ENCODE peak calls at places on chromosome 1, in five cellular contexts. D is body of pancreas, K is HAP-1, S is psoas muscle, G is NT2/D1. U is an unnamed sample. For H3K4me1 and H3K36me3, the result is how much of the 10 kb centered on the place peaks cover.

GRCh38 chr1:71649588-71649987 is 568.8 kb upstream of the ZRANB2 start:
- DNase-seq in D (no peak), K (no peak), S (no peak), G (no peak), U (no peak)

GRCh38 chr1:99648107-99648506 is 2.2 kb downstream of the PALMD start:
- DNase-seq in D (no peak), K (no peak), S (peak), G (no peak), U (peak)

GRCh38 chr1:77683836-77684148 is 1.3 kb upstream of the ZZZ3 start:
- DNase-seq in D (no peak), K (no peak), S (no peak), G (no peak), U (no peak)

GRCh38 chr1:45348966-45349677 is 8.9 kb upstream of the MUTYH start:
- DNase-seq in D (peak), K (no peak), S (peak), G (no peak), U (peak)

GRCh38 chr1:156452863-156453262 is 47.7 kb downstream of the MEF2D start:
- DNase-seq in D (no peak), K (no peak), S (no peak), G (no peak), U (no peak)

GRCh38 chr1:220301630-220302029 is 29.4 kb upstream of the RAB3GAP2 start:
- DNase-seq in D (no peak), K (no peak), S (no peak), G (no peak), U (no peak)

GRCh38 chr1:202122639-202123335 is at the start of gene GPR37L1:
- DNase-seq in D (peak), K (no peak), S (peak), G (no peak), U (peak)

GRCh38 chr1:25501235-25502058 is 42.0 kb upstream of the LDLRAP1 start:
- DNase-seq in D (no peak), K (no peak), S (no peak), G (peak), U (peak)

GRCh38 chr1:14603641-14604040 is 5.2 kb downstream of the KAZN start:
- DNase-seq in D (no peak), K (no peak), S (no peak), G (no peak), U (no peak)

GRCh38 chr1:225890346-225891228 is 1.6 kb upstream of the LEFTY1 start:
- DNase-seq in D (peak), K (no peak), S (peak), G (no peak), U (no peak)

GRCh38 chr1:99756598-99756997 is 9.8 kb downstream of the FRRS1 start:
- DNase-seq in D (no peak), K (no peak), S (no peak), G (no peak), U (no peak)

GRCh38 chr1:118928739-118929554 is 59.2 kb downstream of the TBX15 start:
- DNase-seq in D (no peak), K (peak), S (no peak), G (peak), U (no peak)

GRCh38 chr1:59092126-59092525 is 204.8 kb upstream of the FGGY start:
- DNase-seq in D (no peak), K (no peak), S (no peak), G (no peak), U (no peak)

GRCh38 chr1:201537966-201538617 is 835 bp upstream of the NAV1 start:
- DNase-seq in D (no peak), K (no peak), S (no peak), G (no peak), U (no peak)

GRCh38 chr1:26695417-26696190 is at the start of gene ARID1A:
- DNase-seq in D (peak), K (peak), S (peak), G (peak), U (peak)

GRCh38 chr1:232398823-232399222 is 231.1 kb downstream of the SIPA1L2 start:
- DNase-seq in D (no peak), K (no peak), S (no peak), G (no peak), U (no peak)

GRCh38 chr1:198320748-198321147 is 163.9 kb downstream of the NEK7 start:
- DNase-seq in D (no peak), K (no peak), S (no peak), G (no peak), U (no peak)

GRCh38 chr1:230107941-230108340 is 40.9 kb downstream of the GALNT2 start:
- DNase-seq in D (no peak), K (no peak), S (no peak), G (no peak), U (no peak)

GRCh38 chr1:147167361-147167760 is 4.9 kb downstream of the PRKAB2 start:
- DNase-seq in D (no peak), K (no peak), S (no peak), G (no peak), U (no peak)

GRCh38 chr1:158037008-158037875 is 43.8 kb downstream of the KIRREL1 start:
- DNase-seq in D (no peak), K (peak), S (no peak), G (no peak), U (no peak)

GRCh38 chr1:186792870-186793581 is 35.7 kb upstream of the PLA2G4A start:
- DNase-seq in D (no peak), K (no peak), S (no peak), G (no peak), U (no peak)

GRCh38 chr1:100075773-100076172 is 57.0 kb downstream of the SASS6 start:
- DNase-seq in D (no peak), K (no peak), S (no peak), G (no peak), U (no peak)

GRCh38 chr1:172882791-172883386 is 167.9 kb downstream of the TNFSF18 start:
- DNase-seq in D (no peak), K (no peak), S (no peak), G (no peak), U (no peak)

GRCh38 chr1:38029725-38030511 is 16.7 kb downstream of the POU3F1 start:
- DNase-seq in D (peak), K (no peak), S (peak), G (peak), U (peak)

GRCh38 chr1:20125091-20125490 is 5.8 kb upstream of the PLA2G2D start:
- DNase-seq in D (no peak), K (no peak), S (no peak), G (no peak), U (no peak)

GRCh38 chr1:119542492-119542946 is 35.5 kb downstream of the HSD3B1 start:
- DNase-seq in D (peak), K (no peak), S (no peak), G (no peak), U (no peak)

GRCh38 chr1:243378666-243379065 is 122.8 kb downstream of the SDCCAG8 start:
- DNase-seq in D (no peak), K (no peak), S (no peak), G (no peak), U (no peak)

GRCh38 chr1:226632169-226632884 is 83.8 kb downstream of the STUM start:
- DNase-seq in D (no peak), K (no peak), S (peak), G (no peak), U (no peak)

GRCh38 chr1:25996966-25997758 is 701 bp downstream of the PAFAH2 start:
- DNase-seq in D (no peak), K (peak), S (no peak), G (no peak), U (peak)

GRCh38 chr1:234538930-234539649 is 60.1 kb upstream of the TARBP1 start:
- DNase-seq in D (peak), K (no peak), S (peak), G (no peak), U (no peak)

GRCh38 chr1:204380293-204380831 is 20.6 kb upstream of the PLEKHA6 start:
- DNase-seq in D (no peak), K (no peak), S (no peak), G (no peak), U (no peak)

GRCh38 chr1:46606255-46606965 is 2.3 kb upstream of the MKNK1 start:
- DNase-seq in D (no peak), K (no peak), S (no peak), G (no peak), U (no peak)

GRCh38 chr1:232260861-232261260 is 369.1 kb downstream of the SIPA1L2 start:
- DNase-seq in D (no peak), K (no peak), S (no peak), G (no peak), U (no peak)

GRCh38 chr1:201640624-201641023 is 101.7 kb downstream of the NAV1 start:
- DNase-seq in D (no peak), K (no peak), S (peak), G (no peak), U (no peak)

GRCh38 chr1:240562111-240562590 is 49.8 kb downstream of the GREM2 start:
- DNase-seq in D (no peak), K (no peak), S (no peak), G (no peak), U (no peak)

GRCh38 chr1:173134800-173135199 is 72.3 kb downstream of the TNFSF4 start:
- DNase-seq in D (no peak), K (no peak), S (no peak), G (no peak), U (no peak)

GRCh38 chr1:155130272-155131006 is 2.8 kb downstream of the EFNA1 start:
- DNase-seq in D (no peak), K (no peak), S (no peak), G (no peak), U (no peak)
- H3K4me1 ChIP-seq in D (half or more), K (under half), S (under half), G (under half), U (under half)

GRCh38 chr1:3836421-3836820 is 20.6 kb downstream of the CEP104 start:
- DNase-seq in D (no peak), K (no peak), S (no peak), G (no peak), U (no peak)
- H3K36me3 ChIP-seq in D (under half), K (under half), S (under half), G (half or more), U (half or more)

DNA sequence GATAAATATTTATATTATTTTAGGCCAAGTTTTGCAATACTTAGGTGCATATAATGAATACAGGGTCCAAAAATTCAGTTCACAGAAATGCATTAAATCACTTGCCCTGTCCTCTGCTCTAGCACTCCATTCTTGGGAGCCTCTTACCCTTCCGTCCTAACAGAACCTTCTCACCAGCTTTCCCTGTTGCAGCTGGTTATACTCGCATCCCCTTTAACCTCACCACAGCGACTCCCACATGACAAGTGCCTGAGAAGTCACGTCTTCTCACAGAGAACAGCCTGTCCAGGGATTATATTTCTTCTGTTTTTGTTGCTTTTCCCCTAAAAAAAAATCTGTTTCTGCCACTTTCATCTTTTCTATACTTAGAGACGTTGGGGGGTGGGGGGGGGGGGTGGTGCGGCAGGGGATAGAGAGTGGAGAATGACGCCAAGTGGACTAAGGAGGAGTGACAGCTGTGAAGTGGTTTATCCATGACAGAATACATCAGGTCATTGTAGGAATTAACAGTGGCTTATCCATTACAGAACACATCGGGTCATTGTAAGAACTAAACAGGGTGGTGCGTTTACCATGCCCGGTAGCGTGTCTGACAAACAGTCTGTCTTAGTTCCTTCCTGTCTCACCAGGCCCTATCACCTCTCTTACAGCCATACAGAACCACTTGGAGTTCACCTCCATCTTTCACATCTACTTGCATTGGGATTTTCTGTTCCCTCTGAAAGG is 117.6 kb downstream of the UBE2U start:
- DNase-seq in D (no peak), K (no peak), S (no peak), G (no peak), U (no peak)
- H3K4me3 ChIP-seq in D (no peak), K (no peak), S (no peak), G (no peak), U (no peak)

DNA sequence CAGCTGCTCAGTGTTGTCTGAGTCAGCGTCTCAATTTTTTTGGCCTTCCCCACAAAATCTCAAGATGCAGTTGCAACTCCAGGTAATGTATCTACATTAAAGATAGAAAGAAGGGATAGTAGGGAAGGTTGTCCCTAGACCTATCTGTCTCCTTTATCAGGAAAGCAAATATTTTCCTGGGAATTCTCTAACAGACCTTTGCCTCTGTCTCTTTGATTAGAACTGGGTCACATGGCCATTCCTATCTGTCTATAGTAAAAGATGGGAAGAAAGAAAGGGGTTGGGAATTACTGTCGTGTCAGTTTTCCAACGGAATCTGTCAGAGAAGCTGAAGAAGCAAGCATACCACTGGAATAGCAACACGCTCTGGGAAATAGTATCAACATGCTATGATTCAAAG is 48.7 kb downstream of the ZNF326 start:
- DNase-seq in D (no peak), K (no peak), S (no peak), G (no peak), U (no peak)
- H3K4me1 ChIP-seq in D (under half), K (under half), S (under half), G (under half), U (under half)

GRCh38 chr1:167774710-167775109 is 52.9 kb downstream of the MPZL1 start:
- DNase-seq in D (no peak), K (no peak), S (no peak), G (no peak), U (no peak)
- H3K36me3 ChIP-seq in D (under half), K (under half), S (under half), G (half or more), U (under half)

GRCh38 chr1:32241011-32241763 is 5.8 kb upstream of the FAM167B start:
- DNase-seq in D (peak), K (no peak), S (peak), G (no peak), U (peak)

GRCh38 chr1:32239335-32239734 is 7.7 kb upstream of the FAM167B start:
- DNase-seq in D (no peak), K (no peak), S (no peak), G (no peak), U (no peak)

GRCh38 chr1:32240140-32240951 is 6.7 kb upstream of the FAM167B start:
- DNase-seq in D (peak), K (peak), S (peak), G (no peak), U (peak)

GRCh38 chr1:32242341-32242851 is 4.6 kb upstream of the FAM167B start:
- DNase-seq in D (no peak), K (no peak), S (peak), G (no peak), U (no peak)

GRCh38 chr1:32239790-32240139 is 7.3 kb upstream of the FAM167B start:
- DNase-seq in D (peak), K (no peak), S (peak), G (no peak), U (peak)
- H3K4me3 ChIP-seq in D (no peak), K (peak), S (peak), G (peak), U (peak)

DNA sequence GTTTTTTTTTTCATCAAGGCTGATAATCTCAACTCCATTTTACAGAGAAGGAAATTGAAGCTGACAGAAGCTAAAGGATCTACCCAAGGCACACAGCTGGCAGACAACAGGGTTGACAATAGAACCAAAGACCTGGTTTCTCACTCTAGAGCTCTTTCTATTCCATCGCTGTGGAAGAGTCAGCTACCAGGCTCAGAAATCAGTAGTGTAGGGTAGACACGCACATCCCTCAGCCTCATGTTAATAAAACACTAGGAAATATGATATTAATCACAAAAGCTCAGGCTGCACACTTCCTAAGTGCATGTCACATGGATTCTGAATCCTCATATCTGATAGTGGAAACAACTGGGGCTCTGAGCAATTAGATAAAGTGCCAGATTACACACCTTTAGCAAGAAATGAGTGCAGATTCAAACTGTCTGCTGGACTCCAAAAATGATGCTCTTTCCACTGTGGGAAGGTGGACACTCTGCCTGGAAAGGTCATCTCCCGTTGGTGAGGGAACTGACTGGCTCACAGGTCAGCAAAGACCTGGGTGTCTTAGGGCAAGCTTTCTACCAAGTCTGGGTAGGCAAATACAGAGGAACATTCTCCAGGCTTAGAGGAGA is 139.1 kb downstream of the TGFBR3 start:
- DNase-seq in D (no peak), K (no peak), S (no peak), G (no peak), U (no peak)
- H3K4me1 ChIP-seq in D (half or more), K (under half), S (under half), G (under half), U (half or more)

GRCh38 chr1:212780759-212781158 is 10.8 kb downstream of the NSL1 start:
- DNase-seq in D (no peak), K (no peak), S (no peak), G (no peak), U (no peak)

GRCh38 chr1:212775241-212775640 is 16.3 kb downstream of the NSL1 start:
- DNase-seq in D (no peak), K (no peak), S (no peak), G (no peak), U (no peak)

GRCh38 chr1:212774584-212774983 is 17.0 kb downstream of the NSL1 start:
- DNase-seq in D (no peak), K (no peak), S (no peak), G (no peak), U (no peak)

GRCh38 chr1:212781225-212781624 is 10.4 kb downstream of the NSL1 start:
- DNase-seq in D (no peak), K (no peak), S (no peak), G (no peak), U (no peak)

DNA sequence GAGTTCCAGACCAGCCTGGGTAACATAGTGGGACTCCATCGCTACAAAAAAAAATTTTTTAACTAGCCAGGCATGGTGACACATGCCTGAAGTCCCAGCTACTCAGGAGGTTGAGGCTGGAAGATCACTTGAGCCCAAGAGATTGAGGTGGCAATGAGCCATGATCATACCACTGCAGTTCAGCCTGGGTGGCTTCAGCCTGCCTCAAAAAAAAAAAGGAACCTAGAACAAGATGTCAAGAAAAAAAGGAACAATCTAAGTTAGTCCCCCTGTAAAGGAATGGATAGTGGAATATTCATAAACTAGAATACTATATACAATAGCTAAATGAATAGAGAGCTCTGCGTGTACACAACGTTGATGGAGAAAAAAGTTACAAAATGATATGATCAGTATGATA is 14.4 kb downstream of the NSL1 start:
- DNase-seq in D (no peak), K (no peak), S (no peak), G (no peak), U (no peak)
- H3K36me3 ChIP-seq in D (under half), K (under half), S (under half), G (under half), U (under half)

DNA sequence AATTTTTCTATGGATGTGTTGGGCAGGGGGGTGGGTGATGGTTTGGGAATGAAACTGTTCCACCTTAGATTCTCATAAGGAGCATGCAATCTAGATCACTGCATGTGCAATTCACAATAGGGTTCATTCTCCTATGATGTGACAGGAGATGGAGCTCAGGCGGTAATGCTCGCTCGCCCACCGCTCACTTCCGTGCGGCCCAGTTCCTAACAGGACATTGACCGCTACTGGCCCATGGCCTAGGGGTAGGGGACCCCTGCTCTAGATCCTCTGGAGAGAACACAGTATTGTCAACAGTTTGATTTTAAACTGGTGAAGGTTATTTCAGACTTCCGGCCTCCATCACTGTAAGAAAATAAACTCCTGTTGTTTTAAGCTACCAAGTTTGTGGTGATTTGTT is 55.0 kb upstream of the USH2A start:
- DNase-seq in D (no peak), K (no peak), S (no peak), G (no peak), U (no peak)
- H3K4me3 ChIP-seq in D (no peak), K (no peak), S (no peak), G (no peak), U (no peak)

DNA sequence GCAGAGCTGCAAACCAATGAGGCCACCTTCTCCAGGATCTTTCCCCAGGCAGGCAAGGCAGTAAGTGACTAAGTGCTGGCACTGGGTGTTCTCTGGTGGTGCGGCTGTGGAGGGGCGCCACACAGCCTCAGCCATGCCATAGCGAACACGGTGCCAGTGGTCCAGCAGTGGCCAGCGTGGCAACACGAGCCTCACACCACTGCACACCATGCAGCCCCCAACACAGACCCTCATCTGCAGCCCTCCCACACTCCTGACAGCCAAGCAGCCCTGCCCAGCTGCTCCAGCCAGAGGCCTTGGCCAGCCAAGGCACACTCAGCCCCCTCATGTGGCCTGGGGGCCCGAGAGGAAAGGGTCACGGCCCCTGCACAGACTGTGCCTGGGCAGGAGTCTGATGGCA is 3.0 kb downstream of the INTS11 start:
- DNase-seq in D (no peak), K (no peak), S (no peak), G (no peak), U (no peak)
- H3K4me1 ChIP-seq in D (half or more), K (under half), S (half or more), G (under half), U (under half)

U was measured in adrenal gland.